ENCODE peak calls at places on chromosomes 3 and 15, in ten cellular contexts. E, C, B, R, U, P, A, L, X and K are unnamed samples. For H3K4me1, the result is how much of the 10 kb centered on the place peaks cover.

GRCh38 chr15:100705065-100705464 is 102.7 kb downstream of the ASB7 start:
- DNase-seq in E (no peak), C (no peak), B (no peak), R (no peak), U (peak), P (no peak), A (no peak), L (no peak), X (peak), K (no peak)

GRCh38 chr3:66723231-66723630 is 222.4 kb upstream of the LRIG1 start:
- DNase-seq in E (no peak), C (no peak), B (no peak), R (no peak), U (no peak), P (no peak), A (no peak), L (no peak), X (no peak), K (no peak)

GRCh38 chr3:69051796-69052566 is at the start of gene TMF1:
- DNase-seq in E (peak), C (peak), B (peak), R (peak), U (peak), P (peak), A (peak), L (peak), X (peak), K (peak)

GRCh38 chr15:62821384-62822131 is 221.0 kb upstream of the TPM1 start:
- DNase-seq in E (no peak), C (no peak), B (no peak), R (no peak), U (no peak), P (no peak), A (peak), L (no peak), X (no peak), K (no peak)

GRCh38 chr3:65593780-65594752 is 444.7 kb downstream of the MAGI1 start:
- DNase-seq in E (no peak), C (no peak), B (no peak), R (no peak), U (no peak), P (no peak), A (no peak), L (no peak), X (no peak), K (no peak)

GRCh38 chr3:50559702-50560101 is 7.8 kb downstream of the C3orf18 start:
- DNase-seq in E (no peak), C (no peak), B (no peak), R (no peak), U (no peak), P (no peak), A (no peak), L (no peak), X (no peak), K (no peak)

GRCh38 chr3:169400205-169400604 is 263.3 kb downstream of the MECOM start:
- DNase-seq in E (no peak), C (no peak), B (no peak), R (no peak), U (no peak), P (no peak), A (no peak), L (no peak), X (no peak), K (no peak)

GRCh38 chr3:131549340-131549739 is 46.6 kb upstream of the MRPL3 start:
- DNase-seq in E (no peak), C (no peak), B (no peak), R (no peak), U (no peak), P (no peak), A (no peak), L (no peak), X (no peak), K (no peak)

GRCh38 chr3:41363830-41364523 is 164.7 kb downstream of the CTNNB1 start:
- DNase-seq in E (no peak), C (no peak), B (no peak), R (no peak), U (no peak), P (no peak), A (no peak), L (no peak), X (peak), K (no peak)

GRCh38 chr3:113136071-113136470 is 75.3 kb upstream of the BOC start:
- DNase-seq in E (no peak), C (no peak), B (peak), R (peak), U (no peak), P (no peak), A (peak), L (no peak), X (no peak), K (peak)

GRCh38 chr3:184167786-184168185 is 6.9 kb upstream of the AP2M1 start:
- DNase-seq in E (no peak), C (no peak), B (no peak), R (no peak), U (no peak), P (no peak), A (no peak), L (no peak), X (peak), K (no peak)

GRCh38 chr3:124774305-124774673 is 44.0 kb downstream of the UMPS start:
- DNase-seq in E (no peak), C (no peak), B (no peak), R (peak), U (no peak), P (peak), A (peak), L (peak), X (peak), K (no peak)

GRCh38 chr3:99485286-99485685 is 153.1 kb upstream of the COL8A1 start:
- DNase-seq in E (no peak), C (no peak), B (no peak), R (no peak), U (no peak), P (no peak), A (no peak), L (no peak), X (no peak), K (no peak)

GRCh38 chr15:85710340-85710842 is 84.3 kb downstream of the KLHL25 start:
- DNase-seq in E (no peak), C (no peak), B (no peak), R (no peak), U (no peak), P (no peak), A (no peak), L (no peak), X (no peak), K (no peak)

GRCh38 chr3:113736548-113737089 is 9.4 kb downstream of the NAA50 start:
- DNase-seq in E (no peak), C (no peak), B (peak), R (peak), U (no peak), P (no peak), A (peak), L (peak), X (peak), K (peak)

GRCh38 chr15:23372284-23372683 is 17.7 kb downstream of the GOLGA8S start:
- DNase-seq in E (no peak), C (peak), B (no peak), R (no peak), U (no peak), P (no peak), A (no peak), L (no peak), X (peak), K (no peak)

GRCh38 chr15:31457631-31458526 is 131.2 kb downstream of the KLF13 start:
- DNase-seq in E (no peak), C (no peak), B (peak), R (no peak), U (no peak), P (no peak), A (no peak), L (no peak), X (peak), K (no peak)

GRCh38 chr3:170496026-170496867 is 77.6 kb downstream of the CLDN11 start:
- DNase-seq in E (peak), C (no peak), B (no peak), R (no peak), U (no peak), P (peak), A (no peak), L (no peak), X (peak), K (no peak)

GRCh38 chr15:44101944-44102343 is 93.1 kb downstream of the FRMD5 start:
- DNase-seq in E (no peak), C (no peak), B (peak), R (peak), U (no peak), P (no peak), A (no peak), L (no peak), X (no peak), K (no peak)

GRCh38 chr15:60871152-60871551 is 357.9 kb downstream of the RORA start:
- DNase-seq in E (no peak), C (no peak), B (no peak), R (no peak), U (no peak), P (no peak), A (no peak), L (no peak), X (no peak), K (no peak)

GRCh38 chr3:114850913-114851312 is 296.2 kb downstream of the ZBTB20 start:
- DNase-seq in E (no peak), C (no peak), B (peak), R (no peak), U (no peak), P (no peak), A (no peak), L (no peak), X (no peak), K (no peak)

GRCh38 chr15:68258684-68259083 is 18.9 kb upstream of the FEM1B start:
- DNase-seq in E (peak), C (no peak), B (peak), R (no peak), U (no peak), P (peak), A (no peak), L (no peak), X (no peak), K (peak)

GRCh38 chr15:25775317-25775912 is 87.7 kb downstream of the ATP10A start:
- DNase-seq in E (peak), C (no peak), B (no peak), R (no peak), U (no peak), P (peak), A (peak), L (no peak), X (peak), K (no peak)

GRCh38 chr3:175304437-175304836 is 445.3 kb downstream of the NAALADL2 start:
- DNase-seq in E (no peak), C (no peak), B (no peak), R (no peak), U (no peak), P (no peak), A (no peak), L (no peak), X (no peak), K (no peak)

GRCh38 chr15:79154491-79155182 is 64.1 kb upstream of the RASGRF1 start:
- DNase-seq in E (no peak), C (no peak), B (no peak), R (peak), U (no peak), P (no peak), A (no peak), L (no peak), X (no peak), K (no peak)

GRCh38 chr15:77419050-77419835 is 661 bp downstream of the PEAK1 start:
- DNase-seq in E (peak), C (no peak), B (peak), R (peak), U (no peak), P (peak), A (peak), L (peak), X (peak), K (no peak)

GRCh38 chr3:144384241-144384979 is 412.8 kb downstream of the DIPK2A start:
- DNase-seq in E (no peak), C (no peak), B (no peak), R (no peak), U (no peak), P (no peak), A (no peak), L (no peak), X (no peak), K (no peak)

GRCh38 chr15:63019539-63020109 is 22.9 kb upstream of the TPM1 start:
- DNase-seq in E (no peak), C (no peak), B (peak), R (peak), U (peak), P (peak), A (peak), L (no peak), X (peak), K (no peak)

GRCh38 chr3:82080261-82080660 is 318.8 kb upstream of the GBE1 start:
- DNase-seq in E (no peak), C (no peak), B (peak), R (no peak), U (no peak), P (no peak), A (no peak), L (no peak), X (no peak), K (no peak)

GRCh38 chr15:68310811-68311463 is 33.4 kb downstream of the FEM1B start:
- DNase-seq in E (peak), C (no peak), B (no peak), R (no peak), U (peak), P (no peak), A (no peak), L (no peak), X (peak), K (no peak)

GRCh38 chr3:133448478-133449122 is 48.7 kb downstream of the BFSP2 start:
- DNase-seq in E (no peak), C (no peak), B (no peak), R (no peak), U (no peak), P (no peak), A (no peak), L (no peak), X (no peak), K (no peak)

GRCh38 chr3:150333482-150333881 is 74.6 kb upstream of the TSC22D2 start:
- DNase-seq in E (no peak), C (no peak), B (no peak), R (no peak), U (no peak), P (no peak), A (no peak), L (no peak), X (peak), K (no peak)

GRCh38 chr15:91465696-91466095 is 365.6 kb downstream of the SV2B start:
- DNase-seq in E (no peak), C (no peak), B (peak), R (no peak), U (no peak), P (no peak), A (no peak), L (no peak), X (no peak), K (no peak)

GRCh38 chr15:89291934-89292438 is 42.6 kb downstream of the POLG start:
- DNase-seq in E (no peak), C (no peak), B (no peak), R (no peak), U (no peak), P (no peak), A (no peak), L (no peak), X (no peak), K (no peak)

GRCh38 chr15:79593119-79593869 is 161.2 kb downstream of the MINAR1 start:
- DNase-seq in E (no peak), C (no peak), B (no peak), R (peak), U (no peak), P (no peak), A (no peak), L (no peak), X (peak), K (no peak)

DNA sequence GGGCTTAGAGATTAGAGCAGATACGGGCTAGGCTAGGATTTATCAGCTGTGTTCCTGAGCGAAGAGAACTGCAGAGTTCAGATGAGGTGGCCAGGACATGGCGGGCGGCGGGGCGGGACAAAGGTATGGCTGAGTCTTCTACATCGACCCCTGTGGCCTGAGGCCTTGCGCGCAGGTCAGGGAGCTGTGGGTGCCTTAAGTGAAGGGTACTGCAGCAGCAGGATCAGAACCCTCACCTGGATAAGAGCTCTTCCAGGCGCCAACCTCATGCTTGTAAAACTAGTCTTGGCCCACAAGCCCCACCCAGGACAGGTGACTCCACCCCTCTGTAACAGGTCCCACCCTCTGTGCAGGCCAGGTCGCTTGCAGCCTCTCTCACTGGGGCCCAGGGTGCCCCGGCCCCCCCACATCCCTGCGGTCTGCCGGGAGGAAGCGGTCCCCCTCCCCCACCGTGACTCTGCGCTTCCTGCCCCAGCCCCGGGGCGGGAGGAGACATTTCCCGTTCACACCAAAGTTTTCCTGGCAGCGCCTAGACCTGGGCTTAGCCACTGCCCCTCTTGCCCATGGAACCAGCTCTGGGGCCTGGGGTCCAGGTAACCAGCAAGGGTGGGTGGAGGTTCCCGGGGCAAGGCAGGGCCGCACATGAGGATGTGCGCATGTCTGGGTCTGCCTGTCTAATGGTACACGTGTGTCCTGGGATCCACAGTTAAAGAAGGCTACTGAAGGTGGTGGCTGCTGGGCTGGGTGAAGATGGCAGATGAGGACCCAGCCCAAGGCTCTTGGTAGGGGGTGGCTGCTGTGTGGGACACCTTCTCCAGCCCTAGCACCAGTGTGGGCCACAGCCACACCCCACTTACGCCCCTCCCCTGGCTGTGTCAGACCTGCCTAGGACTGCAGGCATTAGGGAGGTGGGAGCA is 8.3 kb downstream of the NBEAL2 start:
- DNase-seq in E (no peak), C (no peak), B (peak), R (no peak), U (no peak), P (peak), A (no peak), L (no peak), X (peak), K (peak)
- H3K4me1 ChIP-seq in E (under half), C (under half), B (under half), R (under half), U (under half), P (under half), A (under half), L (under half), X (under half), K (half or more)

DNA sequence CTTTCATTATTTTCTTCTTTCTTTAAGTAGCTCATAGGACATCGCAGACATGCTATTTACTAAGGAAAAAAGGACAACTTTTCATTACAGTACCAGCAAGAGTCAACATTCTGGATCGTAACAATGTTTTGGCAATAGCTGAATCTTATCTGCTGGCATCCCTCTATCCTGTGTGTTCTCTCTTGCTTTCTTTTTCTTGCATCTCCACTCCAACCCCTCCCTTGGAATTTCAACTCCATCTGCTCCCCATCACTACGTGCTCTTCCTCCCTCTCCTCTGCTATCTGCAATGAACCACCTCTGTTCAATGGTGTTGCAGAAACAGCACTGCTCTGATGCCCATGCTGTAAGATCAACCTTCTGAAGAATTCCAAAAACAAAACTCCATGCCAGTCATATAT is 106.6 kb downstream of the FBN1 start:
- DNase-seq in E (no peak), C (no peak), B (no peak), R (no peak), U (no peak), P (no peak), A (no peak), L (no peak), X (no peak), K (no peak)
- H3K4me1 ChIP-seq in E (under half), C (under half), B (under half), R (under half), U (under half), P (under half), A (under half), L (under half), X (under half), K (under half)

GRCh38 chr3:45909542-45909941 is 23.2 kb downstream of the CCR9 start:
- DNase-seq in E (no peak), C (no peak), B (no peak), R (no peak), U (no peak), P (no peak), A (no peak), L (no peak), X (peak), K (no peak)

GRCh38 chr3:45910892-45911291 is 24.5 kb downstream of the CCR9 start:
- DNase-seq in E (no peak), C (no peak), B (no peak), R (no peak), U (no peak), P (no peak), A (no peak), L (no peak), X (no peak), K (no peak)

GRCh38 chr3:45914362-45915077 is 28.2 kb downstream of the CCR9 start:
- DNase-seq in E (no peak), C (no peak), B (no peak), R (no peak), U (no peak), P (no peak), A (no peak), L (no peak), X (no peak), K (no peak)

GRCh38 chr3:45912435-45912834 is 26.1 kb downstream of the CCR9 start:
- DNase-seq in E (no peak), C (no peak), B (no peak), R (no peak), U (no peak), P (no peak), A (no peak), L (no peak), X (no peak), K (no peak)

GRCh38 chr3:45911496-45912226 is 25.3 kb downstream of the CCR9 start:
- DNase-seq in E (no peak), C (no peak), B (no peak), R (no peak), U (no peak), P (no peak), A (no peak), L (no peak), X (no peak), K (no peak)
- H3K4me1 ChIP-seq in E (under half), C (under half), B (under half), R (under half), U (under half), P (under half), A (under half), L (under half), X (under half), K (under half)

GRCh38 chr3:67791620-67792019 is 137.2 kb upstream of the SUCLG2 start:
- DNase-seq in E (no peak), C (no peak), B (no peak), R (no peak), U (no peak), P (no peak), A (no peak), L (no peak), X (no peak), K (no peak)
- H3K4me1 ChIP-seq in E (under half), C (under half), B (under half), R (under half), U (under half), P (under half), A (under half), L (under half), X (under half), K (under half)

DNA sequence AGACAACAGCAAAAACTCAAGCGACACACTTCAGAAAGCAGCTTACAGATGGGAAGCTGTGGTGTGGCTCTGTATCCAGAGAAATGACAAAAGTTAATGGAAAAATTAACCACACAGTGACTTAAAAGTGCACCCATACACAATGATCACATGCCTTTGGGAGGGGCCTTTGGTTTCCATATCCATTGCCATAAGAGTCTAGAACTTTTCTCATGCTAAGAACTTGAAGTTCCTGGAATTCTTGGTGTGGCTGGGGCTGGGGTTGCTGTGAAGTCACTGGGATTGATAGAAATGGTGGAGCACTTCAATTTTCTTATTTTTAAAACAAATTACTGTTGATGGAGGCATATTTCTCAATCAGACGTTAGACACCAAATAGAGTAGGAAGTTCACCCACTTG is 108.6 kb upstream of the FEZF2 start:
- DNase-seq in E (no peak), C (no peak), B (no peak), R (no peak), U (no peak), P (no peak), A (no peak), L (no peak), X (no peak), K (no peak)
- H3K4me1 ChIP-seq in E (under half), C (under half), B (under half), R (under half), U (under half), P (under half), A (under half), L (under half), X (under half), K (under half)

DNA sequence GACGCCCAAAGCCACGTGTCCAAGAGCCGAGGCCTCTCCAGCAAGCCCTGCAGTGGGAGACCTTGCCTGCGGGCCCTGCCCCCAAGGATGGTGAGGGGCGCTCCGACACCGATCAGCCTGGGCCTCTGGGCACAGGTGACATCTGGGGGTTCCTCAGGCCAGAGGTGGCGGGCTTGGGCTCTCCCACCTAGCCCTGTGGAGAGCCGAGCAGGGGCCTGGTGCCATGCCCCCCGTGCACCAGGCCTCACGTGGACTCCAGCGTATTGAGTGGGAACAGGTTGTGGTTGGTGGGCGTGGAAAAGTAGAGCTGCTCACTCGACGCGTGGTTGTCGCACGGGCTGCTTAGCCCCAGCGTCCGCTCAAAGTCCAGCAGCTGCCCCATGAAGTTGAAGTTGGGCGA is 5.8 kb downstream of the DUSP7 start:
- DNase-seq in E (no peak), C (no peak), B (no peak), R (no peak), U (no peak), P (no peak), A (no peak), L (no peak), X (no peak), K (no peak)
- H3K4me1 ChIP-seq in E (under half), C (under half), B (half or more), R (under half), U (under half), P (half or more), A (under half), L (under half), X (under half), K (half or more)